ENCODE peak calls at places on chromosomes 13 and 19, in seven cellular contexts. X, L, O, G, U, S and H are unnamed samples. For H3K4me1, the result is how much of the 10 kb centered on the place peaks cover.

GRCh38 chr13:89163081-89163480 is 1491.9 kb downstream of the SLITRK5 start:
- DNase-seq in S (no peak), G (no peak), L (no peak), O (no peak), X (no peak), U (no peak), H (no peak)

GRCh38 chr19:1173160-1173844 is 766 bp downstream of the SBNO2 start:
- DNase-seq in U (no peak), X (peak), S (no peak), L (peak), G (peak), O (peak), H (no peak)

GRCh38 chr13:33690321-33690720 is 127.6 kb upstream of the RFC3 start:
- DNase-seq in X (no peak), L (no peak), G (no peak), S (no peak), U (no peak), O (no peak), H (no peak)

GRCh38 chr19:384801-385169 is 24.2 kb downstream of the C2CD4C start:
- DNase-seq in G (no peak), U (no peak), L (no peak), X (no peak), O (no peak), S (no peak), H (no peak)

GRCh38 chr13:30429235-30429634 is 6.9 kb downstream of the UBE2L5 start:
- DNase-seq in L (no peak), G (no peak), S (no peak), X (no peak), U (no peak), O (no peak), H (no peak)

GRCh38 chr19:38183227-38183914 is 40.7 kb downstream of the DPF1 start:
- DNase-seq in G (peak), X (peak), U (peak), S (peak), O (no peak), L (peak), H (no peak)

GRCh38 chr19:16654151-16654550 is 5.8 kb downstream of the SMIM7 start:
- DNase-seq in X (no peak), O (no peak), U (no peak), L (no peak), G (peak), S (no peak), H (no peak)

GRCh38 chr19:20664917-20665781 is 3.8 kb upstream of the ZNF626 start:
- DNase-seq in U (no peak), X (no peak), L (peak), S (no peak), G (no peak), O (no peak), H (no peak)

GRCh38 chr13:81800433-81800832 is 1459.5 kb upstream of the SPRY2 start:
- DNase-seq in X (no peak), U (no peak), G (no peak), S (no peak), O (no peak), L (no peak), H (no peak)

GRCh38 chr19:5154129-5154798 is 185.4 kb downstream of the KDM4B start:
- DNase-seq in L (no peak), S (no peak), X (peak), G (peak), O (peak), U (no peak), H (peak)

GRCh38 chr19:10290876-10291553 is 1.3 kb downstream of the ICAM5 start:
- DNase-seq in S (no peak), X (peak), U (no peak), G (peak), L (peak), O (no peak), H (peak)

GRCh38 chr13:104106705-104107393 is 1040.6 kb upstream of the SLC10A2 start:
- DNase-seq in X (no peak), S (no peak), O (no peak), G (no peak), U (peak), L (no peak), H (peak)

GRCh38 chr19:14472202-14472961 is 2.8 kb downstream of the PTGER1 start:
- DNase-seq in G (peak), U (no peak), L (peak), O (no peak), S (peak), X (peak), H (peak)

GRCh38 chr19:51546650-51547396 is 15.4 kb upstream of the SIGLEC6 start:
- DNase-seq in X (no peak), S (no peak), O (no peak), U (no peak), G (peak), L (no peak), H (no peak)

GRCh38 chr13:100875392-100876043 is 200.9 kb upstream of the TMTC4 start:
- DNase-seq in S (no peak), O (no peak), X (no peak), L (no peak), G (no peak), U (no peak), H (no peak)

GRCh38 chr19:55384576-55385235 is 614 bp upstream of the TMEM238 start:
- DNase-seq in U (no peak), X (peak), L (peak), O (no peak), G (peak), S (peak), H (no peak)

GRCh38 chr19:16836115-16836905 is 7.1 kb downstream of the SIN3B start:
- DNase-seq in S (peak), X (peak), O (no peak), L (no peak), G (no peak), U (no peak), H (peak)

GRCh38 chr19:18672606-18673337 is 10.7 kb upstream of the CRTC1 start:
- DNase-seq in L (no peak), G (no peak), O (no peak), S (no peak), X (no peak), U (no peak), H (no peak)

GRCh38 chr13:91574756-91575155 is 176.3 kb downstream of the GPC5 start:
- DNase-seq in G (no peak), U (no peak), S (no peak), X (no peak), O (no peak), L (no peak), H (no peak)

GRCh38 chr19:29961311-29961710 is 19.3 kb downstream of the URI1 start:
- DNase-seq in G (no peak), L (no peak), O (no peak), X (no peak), S (no peak), U (no peak), H (no peak)

GRCh38 chr13:19634129-19634740 is 776 bp downstream of the MPHOSPH8 start:
- DNase-seq in X (peak), L (no peak), S (peak), O (peak), U (no peak), G (no peak), H (peak)

GRCh38 chr13:54980651-54981050 is 1952.0 kb downstream of the OLFM4 start:
- DNase-seq in G (no peak), L (no peak), X (no peak), S (no peak), U (no peak), O (no peak), H (no peak)

GRCh38 chr19:10701955-10702307 is 692 bp downstream of the QTRT1 start:
- DNase-seq in U (no peak), L (no peak), G (peak), X (no peak), S (no peak), O (no peak), H (no peak)

GRCh38 chr13:72983085-72983768 is 75.6 kb upstream of the KLF5 start:
- DNase-seq in L (no peak), U (no peak), G (no peak), X (no peak), O (no peak), S (no peak), H (peak)

DNA sequence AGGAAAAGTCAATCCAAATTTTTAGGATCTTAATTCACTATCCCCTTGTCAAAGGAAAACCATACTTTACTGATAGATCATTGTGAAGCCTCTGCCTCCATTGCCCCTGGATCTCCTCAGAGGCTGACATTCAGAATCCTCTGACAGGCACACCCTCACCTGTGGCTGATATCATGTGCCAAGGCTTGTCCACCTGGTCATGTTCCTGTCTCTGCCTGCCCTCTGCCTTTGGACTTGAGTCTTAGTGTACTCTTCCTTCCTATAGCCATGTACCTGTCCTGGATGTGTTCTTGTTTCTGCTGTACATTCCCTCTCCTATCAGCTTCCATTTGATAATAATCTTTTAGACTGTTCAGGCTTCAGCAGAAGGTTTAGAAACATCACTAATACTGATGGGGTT is 179.4 kb downstream of the TNFSF13B start:
- DNase-seq in U (no peak), S (no peak), L (no peak), O (no peak), X (no peak), G (no peak), H (no peak)
- H3K4me1 ChIP-seq in U (under half), S (under half), L (under half), O (under half), X (under half), G (under half), H (under half)

GRCh38 chr19:47225746-47226425 is 5.1 kb downstream of the BBC3 start:
- DNase-seq in S (peak), G (peak), U (no peak), O (peak), L (peak), X (peak), H (peak)
- TF ChIP-seq POLR2A in S (peak), G (peak), U (peak), O (peak), L (peak), X (peak), H (peak)

DNA sequence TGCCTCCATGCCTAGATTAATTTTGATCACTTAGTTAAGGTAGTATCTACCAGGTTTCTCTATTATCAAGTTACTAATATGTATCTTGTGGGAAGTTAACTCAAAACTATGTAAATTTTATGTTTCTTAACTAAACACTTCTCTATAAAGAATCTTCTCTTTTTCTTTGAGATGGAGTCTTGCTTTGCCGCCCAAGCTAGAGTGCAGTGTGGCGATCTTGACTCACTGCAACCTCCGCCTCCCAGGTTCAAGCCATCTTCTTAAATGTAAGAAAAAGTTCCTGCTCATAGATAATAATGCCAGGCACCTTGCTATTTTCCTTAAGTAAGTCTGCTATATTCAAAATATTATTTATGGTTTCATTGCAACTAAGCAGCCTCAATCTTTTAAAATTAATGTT is 58.4 kb downstream of the ELF1 start:
- DNase-seq in S (no peak), O (no peak), X (no peak), U (no peak), G (no peak), L (no peak), H (no peak)
- H3K4me1 ChIP-seq in S (under half), O (under half), X (under half), U (under half), G (under half), L (under half), H (under half)

DNA sequence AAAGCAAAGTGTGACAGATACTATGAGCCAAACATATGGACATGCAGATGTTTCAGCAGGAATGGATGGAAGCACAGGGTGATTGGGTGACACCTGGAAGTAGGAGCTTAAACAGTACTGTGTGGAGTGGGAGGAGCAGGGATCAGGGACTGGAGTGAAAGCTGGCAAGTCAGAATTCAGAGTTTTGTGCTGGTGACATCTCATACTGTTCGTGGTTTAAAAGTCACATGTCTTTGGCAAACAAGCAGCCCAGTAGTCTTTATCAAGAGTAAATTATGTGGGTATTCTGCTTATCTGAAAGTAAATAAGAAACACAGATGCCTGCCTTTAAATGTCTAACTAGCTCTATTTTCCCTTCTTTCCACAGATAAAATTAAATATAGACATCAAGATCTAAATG is 408.3 kb downstream of the COG6 start:
- DNase-seq in O (no peak), U (no peak), L (no peak), G (no peak), S (no peak), X (no peak), H (peak)
- TF ChIP-seq POLR2A in O (no peak), U (no peak), L (no peak), G (no peak), S (no peak), X (no peak), H (no peak)

DNA sequence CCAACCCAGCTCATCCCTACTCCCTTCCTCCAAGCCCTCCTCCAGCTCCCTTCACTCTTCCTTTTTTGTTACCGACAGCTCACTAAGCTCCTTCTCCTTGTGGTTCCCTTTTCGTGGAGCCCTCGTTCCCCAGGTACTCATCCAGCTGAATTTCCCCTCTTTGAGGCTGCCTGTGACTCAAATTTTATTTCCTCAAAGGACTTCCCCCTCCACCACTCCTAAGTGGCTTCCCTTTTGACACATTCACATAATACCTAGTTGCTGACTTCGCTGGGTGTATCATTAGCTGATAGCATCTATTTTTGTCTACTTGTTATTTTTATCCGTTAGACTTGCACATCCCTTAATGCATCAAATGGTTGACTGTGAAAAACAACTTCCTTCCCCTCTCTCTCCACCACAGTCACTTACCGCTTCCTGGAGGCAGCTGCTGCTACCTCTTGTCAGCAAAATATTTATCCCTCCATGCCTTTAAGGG is 14.5 kb downstream of the FFAR2 start:
- DNase-seq in G (no peak), U (no peak), L (no peak), O (no peak), X (no peak), S (no peak), H (no peak)
- H3K4me1 ChIP-seq in G (under half), U (under half), L (under half), O (under half), X (under half), S (under half), H (under half)

GRCh38 chr19:33394006-33394722 is 20.7 kb downstream of the CEBPG start:
- DNase-seq in L (no peak), X (peak), S (peak), G (no peak), U (no peak), O (peak), H (no peak)
- TF ChIP-seq POLR2A in L (no peak), X (no peak), S (no peak), G (no peak), U (no peak), O (no peak), H (no peak)

GRCh38 chr19:45478454-45479238 is 10.8 kb downstream of the FOSB start:
- DNase-seq in L (peak), G (peak), X (peak), O (peak), U (no peak), S (peak), H (peak)

GRCh38 chr19:45484273-45484945 is 12.4 kb downstream of the RTN2 start:
- DNase-seq in G (no peak), X (no peak), O (no peak), S (no peak), U (no peak), L (no peak), H (no peak)

GRCh38 chr19:45477713-45478453 is 10.1 kb downstream of the FOSB start:
- DNase-seq in L (no peak), S (no peak), X (no peak), U (no peak), O (no peak), G (peak), H (no peak)

GRCh38 chr19:45485301-45486077 is 11.4 kb downstream of the RTN2 start:
- DNase-seq in L (peak), U (no peak), G (peak), O (peak), X (peak), S (peak), H (peak)

GRCh38 chr19:45483033-45483432 is 13.8 kb downstream of the RTN2 start:
- DNase-seq in O (no peak), U (no peak), S (no peak), G (no peak), L (no peak), X (no peak), H (no peak)
- H3K4me1 ChIP-seq in O (under half), U (under half), S (under half), G (under half), L (under half), X (under half), H (under half)

GRCh38 chr13:106349080-106349841 is 186.2 kb downstream of the EFNB2 start:
- DNase-seq in S (no peak), G (no peak), L (no peak), U (peak), O (no peak), X (no peak), H (no peak)
- TF ChIP-seq POLR2A in S (no peak), G (no peak), L (no peak), U (no peak), O (no peak), X (no peak), H (no peak)